ENCODE peak calls at places on chromosomes 13 and 19, in five cellular contexts. One of them, this sample, is unnamed.

GRCh38 chr13:102721800-102722231 is 27.0 kb upstream of the METTL21C start:
- DNase-seq in A549: no peak
- DNase-seq in K562: no peak
- DNase-seq in H1: no peak
- DNase-seq in GM12878: no peak
- DNase-seq in this sample: no peak

GRCh38 chr19:33404916-33405315 is 31.4 kb downstream of the CEBPG start:
- DNase-seq in K562: no peak
- DNase-seq in H1: no peak
- DNase-seq in A549: no peak
- DNase-seq in GM12878: no peak
- DNase-seq in this sample: no peak

GRCh38 chr13:30108216-30108912 is 199.0 kb downstream of the KATNAL1 start:
- DNase-seq in A549: no peak
- DNase-seq in K562: no peak
- DNase-seq in H1: no peak
- DNase-seq in GM12878: no peak
- DNase-seq in this sample: no peak

GRCh38 chr13:95494082-95494681 is 58.3 kb upstream of the CLDN10 start:
- DNase-seq in H1: no peak
- DNase-seq in GM12878: no peak
- DNase-seq in A549: peak
- DNase-seq in K562: peak
- DNase-seq in this sample: peak

GRCh38 chr13:66427330-66427990 is 802.7 kb downstream of the PCDH9 start:
- DNase-seq in A549: no peak
- DNase-seq in GM12878: no peak
- DNase-seq in K562: no peak
- DNase-seq in H1: no peak
- DNase-seq in this sample: no peak

GRCh38 chr19:16198363-16198636 is 589 bp downstream of the AP1M1 start:
- DNase-seq in GM12878: no peak
- DNase-seq in K562: peak
- DNase-seq in H1: no peak
- DNase-seq in A549: no peak
- DNase-seq in this sample: no peak

GRCh38 chr19:30781519-30781918 is 409.3 kb downstream of the ZNF536 start:
- DNase-seq in GM12878: no peak
- DNase-seq in K562: no peak
- DNase-seq in A549: no peak
- DNase-seq in H1: no peak
- DNase-seq in this sample: no peak

GRCh38 chr13:93249259-93249917 is 22.8 kb downstream of the GPC6 start:
- DNase-seq in K562: no peak
- DNase-seq in GM12878: no peak
- DNase-seq in A549: no peak
- DNase-seq in H1: no peak
- DNase-seq in this sample: peak

GRCh38 chr19:15587663-15588062 is 27.4 kb upstream of the CYP4F8 start:
- DNase-seq in K562: no peak
- DNase-seq in GM12878: no peak
- DNase-seq in H1: no peak
- DNase-seq in A549: no peak
- DNase-seq in this sample: no peak

GRCh38 chr19:40365010-40365409 is 16.5 kb downstream of the PLD3 start:
- DNase-seq in H1: no peak
- DNase-seq in K562: no peak
- DNase-seq in GM12878: no peak
- DNase-seq in A549: no peak
- DNase-seq in this sample: no peak

GRCh38 chr19:35903550-35904179 is 1.3 kb downstream of the HCST start:
- DNase-seq in A549: peak
- DNase-seq in K562: peak
- DNase-seq in GM12878: peak
- DNase-seq in H1: peak
- DNase-seq in this sample: peak

GRCh38 chr13:111566567-111566966 is 246.1 kb downstream of the TEX29 start:
- DNase-seq in GM12878: no peak
- DNase-seq in H1: no peak
- DNase-seq in K562: no peak
- DNase-seq in A549: no peak
- DNase-seq in this sample: no peak

GRCh38 chr13:95191821-95192220 is 109.4 kb downstream of the ABCC4 start:
- DNase-seq in A549: peak
- DNase-seq in GM12878: peak
- DNase-seq in H1: peak
- DNase-seq in K562: peak
- DNase-seq in this sample: peak

GRCh38 chr19:38793186-38793585 is 4.2 kb downstream of the LGALS7B start:
- DNase-seq in H1: no peak
- DNase-seq in A549: no peak
- DNase-seq in GM12878: no peak
- DNase-seq in K562: no peak
- DNase-seq in this sample: no peak

GRCh38 chr19:17246681-17247425 is 1.1 kb upstream of the NR2F6 start:
- DNase-seq in GM12878: no peak
- DNase-seq in A549: no peak
- DNase-seq in H1: peak
- DNase-seq in K562: no peak
- DNase-seq in this sample: peak

GRCh38 chr19:45492627-45493470 is 4.0 kb downstream of the RTN2 start:
- DNase-seq in K562: peak
- DNase-seq in A549: no peak
- DNase-seq in H1: peak
- DNase-seq in GM12878: no peak
- DNase-seq in this sample: peak

GRCh38 chr19:3899531-3900294 is 19.2 kb downstream of the ATCAY start:
- DNase-seq in H1: no peak
- DNase-seq in GM12878: no peak
- DNase-seq in A549: no peak
- DNase-seq in K562: no peak
- DNase-seq in this sample: no peak

GRCh38 chr13:80070024-80070703 is 270.8 kb downstream of the SPRY2 start:
- DNase-seq in A549: no peak
- DNase-seq in K562: no peak
- DNase-seq in H1: no peak
- DNase-seq in GM12878: no peak
- DNase-seq in this sample: no peak

GRCh38 chr13:110123041-110123809 is 183.7 kb downstream of the COL4A1 start:
- DNase-seq in K562: no peak
- DNase-seq in GM12878: no peak
- DNase-seq in A549: no peak
- DNase-seq in H1: no peak
- DNase-seq in this sample: no peak
- TF ChIP-seq KDM1A in K562: no peak
- TF ChIP-seq KDM1A in GM12878: no peak
- TF ChIP-seq KDM1A in A549: no peak
- TF ChIP-seq KDM1A in H1: no peak
- TF ChIP-seq KDM1A in this sample: no peak

GRCh38 chr13:33745370-33746324 is 72.3 kb upstream of the RFC3 start:
- DNase-seq in GM12878: no peak
- DNase-seq in K562: no peak
- DNase-seq in H1: no peak
- DNase-seq in A549: no peak
- DNase-seq in this sample: no peak
- TF ChIP-seq KDM1A in GM12878: no peak
- TF ChIP-seq KDM1A in K562: no peak
- TF ChIP-seq KDM1A in H1: no peak
- TF ChIP-seq KDM1A in A549: no peak
- TF ChIP-seq KDM1A in this sample: no peak

DNA sequence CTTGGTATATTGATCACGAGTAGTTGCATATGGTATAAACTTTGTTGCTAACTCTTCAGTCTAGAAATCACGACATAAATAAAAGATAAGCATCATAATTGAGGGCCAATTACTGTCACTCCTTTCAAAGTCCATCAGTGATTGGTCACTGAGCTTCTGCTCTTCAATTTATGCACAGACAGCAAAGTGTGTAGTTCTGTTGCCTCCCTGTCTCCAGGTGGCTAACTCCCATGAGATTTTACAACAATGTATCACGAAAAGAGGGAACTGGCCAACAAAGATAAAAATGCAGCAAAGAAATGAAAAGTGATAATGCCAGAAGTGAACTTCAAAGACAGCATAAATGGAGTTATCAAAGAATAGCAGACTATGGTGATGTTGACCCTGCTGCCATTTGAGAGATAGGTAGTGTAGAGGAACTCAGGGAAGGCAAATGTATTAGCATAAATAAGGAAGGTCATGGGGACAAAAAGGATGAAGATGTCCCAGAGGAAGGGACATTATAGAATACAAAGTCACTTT is 12.7 kb upstream of the TNFSF14 start:
- DNase-seq in A549: no peak
- DNase-seq in H1: no peak
- DNase-seq in GM12878: no peak
- DNase-seq in K562: no peak
- DNase-seq in this sample: no peak
- TF ChIP-seq KDM1A in A549: no peak
- TF ChIP-seq KDM1A in H1: no peak
- TF ChIP-seq KDM1A in GM12878: no peak
- TF ChIP-seq KDM1A in K562: peak
- TF ChIP-seq KDM1A in this sample: no peak

GRCh38 chr19:42235181-42235580 is 7.2 kb downstream of the GSK3A start:
- DNase-seq in H1: no peak
- DNase-seq in GM12878: no peak
- DNase-seq in A549: no peak
- DNase-seq in K562: no peak
- DNase-seq in this sample: no peak

GRCh38 chr19:42232435-42232834 is 10.0 kb downstream of the GSK3A start:
- DNase-seq in K562: no peak
- DNase-seq in A549: no peak
- DNase-seq in GM12878: no peak
- DNase-seq in H1: no peak
- DNase-seq in this sample: no peak

GRCh38 chr19:42234364-42234763 is 8.0 kb downstream of the GSK3A start:
- DNase-seq in K562: no peak
- DNase-seq in H1: no peak
- DNase-seq in GM12878: no peak
- DNase-seq in A549: no peak
- DNase-seq in this sample: no peak

GRCh38 chr19:42233638-42234292 is 8.6 kb downstream of the GSK3A start:
- DNase-seq in GM12878: no peak
- DNase-seq in K562: no peak
- DNase-seq in A549: no peak
- DNase-seq in H1: no peak
- DNase-seq in this sample: no peak

DNA sequence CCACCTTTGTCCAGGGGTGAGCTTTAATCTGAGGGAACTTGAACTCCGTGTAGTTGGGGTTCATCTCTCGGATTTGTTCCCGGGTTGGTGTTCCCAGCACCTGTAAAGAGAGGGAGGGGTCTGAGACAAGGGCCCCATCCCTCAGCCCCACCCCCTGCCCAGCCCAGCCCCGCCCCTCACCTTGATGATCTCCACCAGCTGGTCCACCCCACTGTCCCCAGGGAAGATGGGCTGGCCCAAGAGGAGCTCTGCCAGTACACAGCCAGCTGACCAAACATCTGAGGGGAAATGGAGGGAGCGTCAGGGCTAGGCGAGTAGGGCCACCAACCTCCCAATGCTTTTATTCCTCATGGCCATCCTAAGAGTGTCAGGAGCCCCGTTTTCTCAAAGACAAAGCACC is 9.3 kb downstream of the GSK3A start:
- DNase-seq in A549: no peak
- DNase-seq in GM12878: no peak
- DNase-seq in H1: no peak
- DNase-seq in K562: peak
- DNase-seq in this sample: no peak
- TF ChIP-seq KDM1A in A549: no peak
- TF ChIP-seq KDM1A in GM12878: no peak
- TF ChIP-seq KDM1A in H1: no peak
- TF ChIP-seq KDM1A in K562: no peak
- TF ChIP-seq KDM1A in this sample: no peak